ENCODE peak calls at places on chromosomes 13 and 19, in four cellular contexts. I is CD8-positive, alpha-beta memory T cell; L is stomach; H is endodermal cell. O is an unnamed sample.
A peak's percentile ranks its signal among the peaks of the same experiment; 100 is the strongest.

GRCh38 chr13:48808689-48809088 is 155.0 kb downstream of the CYSLTR2 start:
- DNase-seq in I (no peak), L (no peak), H (no peak), O (no peak)

GRCh38 chr19:35352177-35352447 is 4.4 kb downstream of the FFAR1 start:
- DNase-seq in I (no peak), L (no peak), H (no peak), O (no peak)

GRCh38 chr19:23904406-23904805 is 10.3 kb upstream of the ZNF726 start:
- DNase-seq in I (no peak), L (no peak), H (no peak), O (no peak)

GRCh38 chr19:6164906-6165531 is 29.6 kb downstream of the ACSBG2 start:
- DNase-seq in I (no peak), L (no peak), H (no peak), O (no peak)

GRCh38 chr13:70203661-70204229 is 95.5 kb upstream of the KLHL1 start:
- DNase-seq in I (no peak), L (no peak), H (no peak), O (peak; percentile 22)

GRCh38 chr19:58357798-58358145 is 4.5 kb upstream of the A1BG start:
- DNase-seq in I (no peak), L (no peak), H (peak; percentile 53), O (no peak)

GRCh38 chr13:52651880-52652169 is 811 bp upstream of the SUGT1 start:
- DNase-seq in I (no peak), L (no peak), H (no peak), O (no peak)

GRCh38 chr13:46855664-46856063 is 41.2 kb downstream of the HTR2A start:
- DNase-seq in I (no peak), L (no peak), H (no peak), O (no peak)

GRCh38 chr13:78323848-78324247 is 279.5 kb downstream of the POU4F1 start:
- DNase-seq in I (no peak), L (no peak), H (no peak), O (no peak)

GRCh38 chr19:28847468-28847867 is 365.5 kb downstream of the UQCRFS1 start:
- DNase-seq in I (no peak), L (no peak), H (no peak), O (no peak)

GRCh38 chr13:113664751-113665581 is 2.1 kb upstream of the GRK1 start:
- DNase-seq in I (peak; percentile 24), L (peak; percentile 78), H (peak; percentile 45), O (no peak)

GRCh38 chr13:45341799-45342584 is 1.0 kb upstream of the TPT1 start:
- DNase-seq in I (no peak), L (peak; percentile 59), H (no peak), O (no peak)

GRCh38 chr19:24033962-24034342 is 53.0 kb upstream of the ZNF254 start:
- DNase-seq in I (peak; percentile 49), L (peak; percentile 60), H (no peak), O (peak; percentile 54)

GRCh38 chr19:54343868-54344267 is 4.9 kb upstream of the LILRA4 start:
- DNase-seq in I (no peak), L (no peak), H (no peak), O (no peak)

GRCh38 chr19:50969413-50969760 is at the start of gene KLK6:
- DNase-seq in I (no peak), L (no peak), H (peak; percentile 56), O (no peak)

GRCh38 chr19:13154911-13155471 is 4.8 kb downstream of the IER2 start:
- DNase-seq in I (peak; percentile 86), L (peak; percentile 92), H (peak; percentile 94), O (peak; percentile 71)

GRCh38 chr13:49995535-49996165 is 1.2 kb upstream of the TRIM13 start:
- DNase-seq in I (no peak), L (no peak), H (no peak), O (no peak)

GRCh38 chr13:23765531-23765930 is 123.7 kb downstream of the MIPEP start:
- DNase-seq in I (no peak), L (no peak), H (no peak), O (no peak)

GRCh38 chr13:85651440-85651839 is 147.8 kb downstream of the SLITRK6 start:
- DNase-seq in I (no peak), L (no peak), H (no peak), O (no peak)

GRCh38 chr13:106096661-106097092 is 438.8 kb downstream of the EFNB2 start:
- DNase-seq in I (no peak), L (no peak), H (no peak), O (no peak)

GRCh38 chr19:41784337-41785239 is 11.8 kb upstream of the CEACAM3 start:
- DNase-seq in I (no peak), L (no peak), H (no peak), O (no peak)

GRCh38 chr19:46339491-46339890 is 7.4 kb upstream of the PPP5C start:
- DNase-seq in I (no peak), L (no peak), H (no peak), O (no peak)

GRCh38 chr13:38394777-38395504 is 45.3 kb downstream of the UFM1 start:
- DNase-seq in I (no peak), L (no peak), H (no peak), O (peak; percentile 57)

GRCh38 chr13:25848822-25849740 is 202.7 kb downstream of the SHISA2 start:
- DNase-seq in I (no peak), L (no peak), H (no peak), O (peak; percentile 32)

GRCh38 chr13:39877134-39877533 is 221.7 kb downstream of the COG6 start:
- DNase-seq in I (no peak), L (no peak), H (no peak), O (no peak)

GRCh38 chr19:42555317-42555716 is 27.0 kb upstream of the CEACAM1 start:
- DNase-seq in I (no peak), L (no peak), H (peak; percentile 64), O (no peak)

GRCh38 chr13:84962141-84962750 is 837.0 kb downstream of the SLITRK6 start:
- DNase-seq in I (peak; percentile 26), L (no peak), H (no peak), O (peak; percentile 9)

GRCh38 chr13:40445557-40445990 is 220.9 kb downstream of the FOXO1 start:
- DNase-seq in I (no peak), L (peak; percentile 34), H (no peak), O (peak; percentile 95)

GRCh38 chr13:58587183-58587582 is 955.6 kb downstream of the PCDH17 start:
- DNase-seq in I (no peak), L (no peak), H (no peak), O (no peak)

GRCh38 chr13:95624020-95624419 is 20.5 kb downstream of the DZIP1 start:
- DNase-seq in I (no peak), L (no peak), H (peak; percentile 63), O (no peak)

GRCh38 chr13:39037410-39037879 is 444 bp downstream of the PROSER1 start:
- DNase-seq in I (no peak), L (no peak), H (no peak), O (no peak)

GRCh38 chr13:48265217-48265815 is 32.3 kb downstream of the ITM2B start:
- DNase-seq in I (no peak), L (no peak), H (no peak), O (no peak)

GRCh38 chr13:21675095-21676007 is 4.5 kb downstream of the FGF9 start:
- DNase-seq in I (peak; percentile 67), L (peak; percentile 40), H (peak; percentile 74), O (no peak)

GRCh38 chr13:97125051-97125809 is 96.9 kb upstream of the MBNL2 start:
- DNase-seq in I (no peak), L (no peak), H (no peak), O (peak; percentile 32)

GRCh38 chr19:31167695-31168094 is 181.5 kb downstream of the TSHZ3 start:
- DNase-seq in I (no peak), L (no peak), H (peak; percentile 2), O (no peak)

GRCh38 chr19:39160523-39160861 is 34.9 kb downstream of the PAK4 start:
- DNase-seq in I (no peak), L (peak; percentile 69), H (no peak), O (peak; percentile 40)

GRCh38 chr13:51033431-51034185 is 77.5 kb downstream of the C13orf42 start:
- DNase-seq in I (no peak), L (no peak), H (peak; percentile 18), O (no peak)

GRCh38 chr19:51078731-51079130 is 4.0 kb downstream of the KLK14 start:
- DNase-seq in I (no peak), L (no peak), H (no peak), O (no peak)

DNA sequence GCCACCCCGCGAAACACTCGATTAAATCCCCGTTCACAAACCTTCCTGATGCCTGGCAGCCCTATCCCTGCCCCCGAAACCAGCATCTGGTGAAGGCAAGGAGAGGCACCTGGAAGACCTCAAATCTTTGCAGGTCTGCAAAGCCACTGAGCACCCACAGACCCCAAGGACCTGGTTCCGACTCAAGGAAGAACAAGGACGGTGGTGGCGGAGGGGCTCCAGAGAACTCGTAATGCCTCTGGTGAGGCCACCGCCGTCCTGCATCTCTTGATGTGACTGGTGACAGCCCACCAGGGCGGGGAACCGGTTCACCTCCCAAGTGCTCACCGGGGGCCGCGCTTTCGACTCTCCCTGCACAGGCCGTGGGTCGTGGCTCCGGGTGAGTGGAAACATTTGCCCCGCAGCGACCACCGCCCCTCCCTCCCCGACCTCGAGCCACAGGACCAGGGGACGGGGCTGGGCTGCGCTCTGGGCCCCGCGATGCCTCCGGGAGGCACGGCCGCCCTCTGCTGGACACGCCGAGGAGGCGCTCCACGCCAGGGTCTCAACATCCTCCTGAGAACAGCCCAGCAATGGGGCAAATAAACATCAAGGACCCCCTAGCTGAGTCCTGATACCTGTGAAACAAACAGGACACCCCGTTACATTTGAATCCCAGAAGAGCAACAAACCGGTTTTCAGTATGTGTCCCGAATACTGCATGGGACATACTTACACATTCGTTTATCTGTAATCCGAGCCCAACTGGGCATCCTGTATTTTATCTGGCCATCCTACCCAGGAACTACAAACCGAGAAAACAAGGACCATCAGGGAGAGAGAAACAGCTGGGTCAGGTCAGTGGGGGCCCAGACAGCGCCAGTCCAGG is 3.9 kb upstream of the PLPP2 start:
- DNase-seq in I (no peak), L (peak; percentile 68), H (peak; percentile 91), O (peak; percentile 32)
- H3K27ac ChIP-seq in I (no peak overlapping the region), L (no peak overlapping the region), H (no peak overlapping the region), O (no peak overlapping the region)

DNA sequence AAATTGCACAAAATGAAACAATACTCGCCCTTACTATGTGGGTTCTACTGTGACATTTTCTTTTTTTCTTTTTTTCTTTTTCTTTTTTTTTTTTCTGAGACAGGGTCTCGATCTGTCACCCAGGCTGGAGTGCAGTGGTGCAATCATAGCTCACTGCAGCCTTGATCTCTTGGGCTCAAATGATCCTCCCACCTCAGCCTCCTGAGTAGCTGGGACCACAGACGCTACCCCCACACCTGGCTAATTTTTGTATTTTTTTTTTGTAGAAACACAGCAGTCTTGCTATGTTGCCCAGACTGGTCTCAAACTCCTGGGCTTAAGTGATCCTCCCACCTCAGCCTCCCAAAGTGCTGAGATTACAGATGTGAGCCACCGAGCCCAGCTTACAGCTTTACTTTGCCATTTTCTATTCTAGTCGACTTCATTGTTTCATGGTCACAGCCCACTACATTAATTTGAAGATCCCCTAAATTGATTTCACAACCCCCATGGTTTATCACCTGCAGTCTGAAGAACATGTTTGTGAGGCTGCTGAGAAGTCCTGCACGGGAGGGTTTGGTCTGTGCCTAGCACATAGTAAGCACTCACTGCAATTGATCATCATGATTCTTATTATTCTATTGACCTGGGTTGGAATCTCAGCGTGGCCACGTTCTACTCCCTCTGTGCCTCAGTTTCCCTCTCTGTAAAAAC is 3.8 kb downstream of the BCL3 start:
- DNase-seq in I (no peak), L (no peak), H (no peak), O (no peak)
- H3K4me3 ChIP-seq in I (peak overlapping the region; percentile 43), L (peak overlapping the region; percentile 75), H (no peak overlapping the region), O (no peak overlapping the region)

GRCh38 chr19:52554216-52554971 is 15.7 kb upstream of the ZNF701 start:
- DNase-seq in I (no peak), L (no peak), H (no peak), O (no peak)

GRCh38 chr19:52557231-52557995 is 12.7 kb upstream of the ZNF701 start:
- DNase-seq in I (no peak), L (no peak), H (no peak), O (no peak)
- H3K9me3 ChIP-seq in I (peaks cover 58% of the 10 kb centered on the region), L (peaks cover 87% of the 10 kb centered on the region), H (peaks cover 86% of the 10 kb centered on the region), O (peaks cover 34% of the 10 kb centered on the region)

GRCh38 chr19:525029-525428 is 6.5 kb upstream of the CDC34 start:
- DNase-seq in I (no peak), L (no peak), H (no peak), O (no peak)
- H3K27ac ChIP-seq in I (no peak overlapping the region), L (no peak overlapping the region), H (no peak overlapping the region), O (no peak overlapping the region)

O was measured in SJCRH30.